ENCODE peak calls at places on chromosomes 3 and 15, in four cellular contexts. One of them, this sample, is unnamed.

GRCh38 chr15:88998980-88999713 is 86.0 kb upstream of the MFGE8 start:
- DNase-seq in mesendoderm: peak
- DNase-seq in H1: peak
- DNase-seq in H9: peak
- DNase-seq in this sample: no peak

GRCh38 chr3:39124876-39125836 is 17.7 kb downstream of the TTC21A start:
- DNase-seq in mesendoderm: peak
- DNase-seq in H1: no peak
- DNase-seq in H9: peak
- DNase-seq in this sample: peak

GRCh38 chr15:89367485-89368451 is 33.1 kb upstream of the POLG start:
- DNase-seq in mesendoderm: peak
- DNase-seq in H1: peak
- DNase-seq in H9: peak
- DNase-seq in this sample: no peak

GRCh38 chr3:18847583-18848197 is 300.6 kb upstream of the KCNH8 start:
- DNase-seq in mesendoderm: peak
- DNase-seq in H1: no peak
- DNase-seq in H9: no peak
- DNase-seq in this sample: no peak

GRCh38 chr3:30006111-30006510 is 600.3 kb upstream of the TGFBR2 start:
- DNase-seq in mesendoderm: no peak
- DNase-seq in H1: no peak
- DNase-seq in H9: no peak
- DNase-seq in this sample: peak

GRCh38 chr15:43948691-43949325 is 122.0 kb downstream of the WDR76 start:
- DNase-seq in mesendoderm: no peak
- DNase-seq in H1: no peak
- DNase-seq in H9: no peak
- DNase-seq in this sample: peak

GRCh38 chr3:170475091-170475705 is 56.5 kb downstream of the CLDN11 start:
- DNase-seq in mesendoderm: no peak
- DNase-seq in H1: no peak
- DNase-seq in H9: no peak
- DNase-seq in this sample: peak

GRCh38 chr3:9088431-9089353 is 125.4 kb upstream of the RAD18 start:
- DNase-seq in mesendoderm: no peak
- DNase-seq in H1: no peak
- DNase-seq in H9: no peak
- DNase-seq in this sample: no peak

GRCh38 chr3:148790370-148790769 is 37.2 kb upstream of the CPB1 start:
- DNase-seq in mesendoderm: no peak
- DNase-seq in H1: no peak
- DNase-seq in H9: no peak
- DNase-seq in this sample: no peak

GRCh38 chr15:49984436-49984835 is 134.6 kb downstream of the ATP8B4 start:
- DNase-seq in mesendoderm: peak
- DNase-seq in H1: no peak
- DNase-seq in H9: no peak
- DNase-seq in this sample: no peak

GRCh38 chr3:156542101-156543042 is 12.5 kb downstream of the SSR3 start:
- DNase-seq in mesendoderm: no peak
- DNase-seq in H1: no peak
- DNase-seq in H9: no peak
- DNase-seq in this sample: no peak

GRCh38 chr3:38157562-38157961 is 7.8 kb upstream of the OXSR1 start:
- DNase-seq in mesendoderm: no peak
- DNase-seq in H1: no peak
- DNase-seq in H9: no peak
- DNase-seq in this sample: no peak

GRCh38 chr3:144235489-144235888 is 263.9 kb downstream of the DIPK2A start:
- DNase-seq in mesendoderm: no peak
- DNase-seq in H1: no peak
- DNase-seq in H9: no peak
- DNase-seq in this sample: no peak

GRCh38 chr3:114308830-114309229 is 15.0 kb downstream of the TIGIT start:
- DNase-seq in mesendoderm: no peak
- DNase-seq in H1: no peak
- DNase-seq in H9: no peak
- DNase-seq in this sample: no peak

GRCh38 chr3:146165370-146165769 is 4.4 kb upstream of the PLOD2 start:
- DNase-seq in mesendoderm: no peak
- DNase-seq in H1: no peak
- DNase-seq in H9: no peak
- DNase-seq in this sample: peak

GRCh38 chr3:187186801-187187421 is 10.4 kb upstream of the RTP1 start:
- DNase-seq in mesendoderm: peak
- DNase-seq in H1: no peak
- DNase-seq in H9: peak
- DNase-seq in this sample: peak
- H4K5ac ChIP-seq in mesendoderm: no peak
- H4K5ac ChIP-seq in H1: peak
- H4K5ac ChIP-seq in H9: no peak
- H4K5ac ChIP-seq in this sample: peak

GRCh38 chr15:67548862-67549651 is 6.6 kb downstream of the MAP2K5 start:
- DNase-seq in mesendoderm: peak
- DNase-seq in H1: peak
- DNase-seq in H9: peak
- DNase-seq in this sample: no peak
- H4K5ac ChIP-seq in mesendoderm: no peak
- H4K5ac ChIP-seq in H1: no peak
- H4K5ac ChIP-seq in H9: no peak
- H4K5ac ChIP-seq in this sample: no peak

DNA sequence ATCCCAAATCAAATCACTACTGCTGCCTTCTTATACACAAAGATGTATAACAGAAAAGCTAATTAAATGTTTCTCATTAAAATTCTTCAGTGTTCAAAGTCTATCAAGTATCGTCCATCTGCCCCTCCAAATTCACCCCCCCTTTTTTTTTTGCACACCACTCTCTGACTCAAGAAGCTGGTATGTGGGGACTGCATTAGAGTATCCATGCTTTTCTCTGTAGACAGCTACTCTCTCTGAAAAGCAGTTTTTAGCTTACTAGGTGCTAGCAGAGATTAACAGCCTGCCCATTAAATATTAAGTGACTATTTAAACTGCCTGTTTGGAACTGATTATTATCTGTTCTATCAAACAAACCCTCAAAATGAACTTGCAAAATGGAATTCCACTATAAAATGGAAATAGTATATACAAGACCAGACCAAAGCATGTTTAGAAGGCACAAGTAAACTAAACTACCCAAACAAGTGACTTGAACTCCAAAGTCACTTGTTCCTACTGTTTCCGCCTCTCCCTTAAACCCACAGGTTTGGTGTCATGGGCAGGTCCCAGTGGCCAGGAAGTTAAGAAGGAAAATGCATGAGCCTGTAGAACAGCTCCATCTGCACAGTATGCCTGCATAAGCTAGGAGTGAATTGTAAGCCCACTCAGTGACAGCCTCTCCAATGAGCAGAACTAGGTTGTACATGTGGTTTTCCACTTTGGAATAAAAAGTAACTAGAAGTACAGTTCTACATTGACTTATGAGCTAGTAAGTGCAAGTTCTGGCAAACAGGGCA is 32.5 kb downstream of the GBE1 start:
- DNase-seq in mesendoderm: peak
- DNase-seq in H1: no peak
- DNase-seq in H9: no peak
- DNase-seq in this sample: peak
- H4K5ac ChIP-seq in mesendoderm: no peak
- H4K5ac ChIP-seq in H1: no peak
- H4K5ac ChIP-seq in H9: no peak
- H4K5ac ChIP-seq in this sample: peak

GRCh38 chr3:16485024-16485992 is 28.2 kb downstream of the RFTN1 start:
- DNase-seq in mesendoderm: no peak
- DNase-seq in H1: no peak
- DNase-seq in H9: no peak
- DNase-seq in this sample: no peak
- H4K5ac ChIP-seq in mesendoderm: no peak
- H4K5ac ChIP-seq in H1: no peak
- H4K5ac ChIP-seq in H9: no peak
- H4K5ac ChIP-seq in this sample: peak

GRCh38 chr3:47028667-47029066 is 49.2 kb downstream of the NBEAL2 start:
- DNase-seq in mesendoderm: no peak
- DNase-seq in H1: no peak
- DNase-seq in H9: no peak
- DNase-seq in this sample: no peak

GRCh38 chr3:47028146-47028545 is 48.7 kb downstream of the NBEAL2 start:
- DNase-seq in mesendoderm: peak
- DNase-seq in H1: no peak
- DNase-seq in H9: no peak
- DNase-seq in this sample: no peak

GRCh38 chr3:47022540-47023161 is 43.2 kb downstream of the NBEAL2 start:
- DNase-seq in mesendoderm: no peak
- DNase-seq in H1: no peak
- DNase-seq in H9: no peak
- DNase-seq in this sample: peak

GRCh38 chr3:47020311-47020710 is 40.8 kb downstream of the NBEAL2 start:
- DNase-seq in mesendoderm: no peak
- DNase-seq in H1: no peak
- DNase-seq in H9: no peak
- DNase-seq in this sample: no peak

DNA sequence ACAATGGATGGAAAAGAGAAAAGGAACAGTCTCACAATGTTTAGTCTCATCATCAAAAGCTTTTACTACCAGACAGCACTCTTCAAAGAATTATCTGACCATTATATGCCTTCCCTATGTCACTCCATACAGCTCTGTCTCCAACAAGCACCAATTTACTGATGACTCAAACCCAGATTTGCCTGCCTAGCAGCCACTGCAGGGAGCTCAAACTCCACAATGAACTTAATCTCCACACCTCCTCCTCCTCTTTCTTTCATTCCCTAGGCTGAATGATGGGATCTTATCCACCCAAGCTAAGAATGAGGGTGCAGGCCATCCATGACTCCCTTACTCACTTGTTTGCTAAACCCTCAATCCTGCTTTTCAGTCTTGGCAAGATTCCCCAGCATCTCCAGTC is 45.5 kb downstream of the NBEAL2 start:
- DNase-seq in mesendoderm: peak
- DNase-seq in H1: no peak
- DNase-seq in H9: no peak
- DNase-seq in this sample: peak
- H4K5ac ChIP-seq in mesendoderm: no peak
- H4K5ac ChIP-seq in H1: no peak
- H4K5ac ChIP-seq in H9: no peak
- H4K5ac ChIP-seq in this sample: no peak

DNA sequence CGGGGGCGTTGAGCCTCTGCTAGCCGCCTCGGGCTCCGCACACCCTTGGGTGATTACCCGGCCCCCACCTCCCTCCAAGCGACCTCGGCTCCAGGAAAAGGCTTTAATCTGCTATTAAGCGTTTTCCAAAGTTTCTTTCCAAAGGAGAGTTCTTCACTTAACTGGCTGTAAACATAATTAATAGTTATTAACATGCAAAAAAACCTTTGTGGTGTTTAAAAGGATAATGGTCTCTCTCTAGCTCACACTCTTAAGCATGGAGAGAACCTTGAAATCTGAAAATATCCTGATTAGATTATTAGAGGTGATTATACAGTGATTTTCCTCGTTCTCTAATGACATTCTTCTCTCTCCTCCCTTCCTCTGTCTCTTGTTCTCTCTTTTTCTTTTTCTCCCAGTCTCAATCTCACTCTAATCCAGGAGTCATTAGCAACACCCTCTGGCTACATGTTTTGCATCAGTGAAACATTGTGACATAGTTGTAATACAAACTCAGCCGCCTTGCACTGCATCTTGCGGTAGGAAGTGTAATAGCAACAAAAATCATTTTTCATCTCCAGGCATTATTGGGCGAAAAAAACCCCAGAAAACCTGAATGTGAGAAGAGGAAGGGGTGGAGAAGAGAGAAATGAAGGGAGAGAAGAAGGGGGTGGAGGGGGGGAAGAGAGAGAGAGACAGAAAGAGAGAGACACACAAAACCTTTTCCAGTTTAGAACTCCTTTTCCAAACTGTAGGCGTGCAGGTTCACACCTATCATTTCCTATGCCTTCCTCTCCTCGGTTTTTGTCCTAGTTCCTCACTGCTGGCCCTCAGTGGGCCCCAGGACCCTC is 24.4 kb downstream of the NR2F2 start:
- DNase-seq in mesendoderm: peak
- DNase-seq in H1: no peak
- DNase-seq in H9: no peak
- DNase-seq in this sample: peak
- H4K5ac ChIP-seq in mesendoderm: no peak
- H4K5ac ChIP-seq in H1: no peak
- H4K5ac ChIP-seq in H9: no peak
- H4K5ac ChIP-seq in this sample: peak

DNA sequence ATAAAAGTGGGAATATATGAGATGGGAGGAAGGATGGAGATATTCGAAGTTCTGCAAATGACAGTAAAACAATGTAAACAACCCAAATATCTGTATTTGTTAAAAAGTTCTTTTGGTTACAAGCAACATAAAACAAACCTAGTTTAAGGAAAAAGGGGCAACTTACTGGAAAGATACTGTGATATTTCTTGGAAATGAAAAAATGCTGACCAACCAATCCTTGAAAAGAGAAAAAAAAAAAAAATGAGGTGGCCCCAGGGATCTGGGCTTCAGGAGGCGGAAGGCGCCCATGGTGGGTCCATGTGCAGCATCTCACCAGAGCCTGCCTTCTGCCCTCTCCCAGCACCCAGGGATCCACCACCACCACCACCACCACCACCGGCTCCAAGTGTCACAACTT is 59.1 kb downstream of the VGLL4 start:
- DNase-seq in mesendoderm: no peak
- DNase-seq in H1: no peak
- DNase-seq in H9: no peak
- DNase-seq in this sample: no peak
- H4K5ac ChIP-seq in mesendoderm: no peak
- H4K5ac ChIP-seq in H1: no peak
- H4K5ac ChIP-seq in H9: no peak
- H4K5ac ChIP-seq in this sample: no peak

GRCh38 chr3:197901626-197902025 is 48.4 kb upstream of the RPL35A start:
- DNase-seq in mesendoderm: no peak
- DNase-seq in H1: no peak
- DNase-seq in H9: no peak
- DNase-seq in this sample: no peak

GRCh38 chr3:197896421-197896820 is 53.6 kb upstream of the RPL35A start:
- DNase-seq in mesendoderm: no peak
- DNase-seq in H1: peak
- DNase-seq in H9: no peak
- DNase-seq in this sample: no peak

DNA sequence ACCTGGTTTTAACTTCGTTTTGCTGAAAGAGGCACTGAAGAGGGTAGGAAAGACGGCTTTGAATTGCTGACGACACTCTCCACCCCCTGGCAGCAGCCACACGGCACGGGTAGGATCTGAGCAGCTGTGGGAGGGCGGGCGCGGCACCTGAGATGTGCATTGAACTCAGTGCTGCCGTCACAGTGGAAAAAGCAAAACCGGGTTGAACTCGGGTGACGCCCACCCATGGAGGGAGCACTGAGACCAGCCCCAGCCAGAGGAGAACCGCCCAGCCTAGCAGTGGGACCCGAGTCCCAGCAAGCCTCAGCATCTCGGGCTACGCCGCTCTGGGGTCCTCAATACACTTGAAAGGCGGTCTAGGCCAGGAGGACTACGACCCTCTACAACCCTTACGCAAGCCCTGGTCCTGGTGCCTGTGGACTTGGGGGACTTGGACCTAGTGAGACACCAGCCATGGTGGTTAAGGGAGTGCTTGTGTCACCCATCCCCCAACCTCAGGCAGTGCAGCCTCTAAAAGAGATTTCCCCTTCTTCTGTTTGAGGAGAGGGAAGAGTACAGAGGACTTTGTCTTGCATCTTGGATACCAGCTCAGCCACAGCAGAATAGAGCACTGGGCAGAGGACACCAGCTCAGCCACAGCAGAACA is 50.0 kb upstream of the RPL35A start:
- DNase-seq in mesendoderm: no peak
- DNase-seq in H1: peak
- DNase-seq in H9: peak
- DNase-seq in this sample: no peak
- H4K5ac ChIP-seq in mesendoderm: no peak
- H4K5ac ChIP-seq in H1: no peak
- H4K5ac ChIP-seq in H9: no peak
- H4K5ac ChIP-seq in this sample: no peak